ENCODE peak calls at places on chromosome 10, in four cellular contexts. N, A, D and E are unnamed samples.

GRCh38 chr10:101672536-101672935 is 22.4 kb downstream of the FBXW4 start:
- DNase-seq in A (no peak), N (no peak), D (no peak), E (no peak)

GRCh38 chr10:11724938-11725776 is 17.0 kb upstream of the ECHDC3 start:
- DNase-seq in N (no peak), A (peak; percentile 29), D (peak; percentile 59), E (peak; percentile 83)

GRCh38 chr10:34116780-34117179 is 698.3 kb downstream of the PARD3 start:
- DNase-seq in A (no peak), N (no peak), D (no peak), E (no peak)

GRCh38 chr10:68781613-68782574 is 45.4 kb upstream of the STOX1 start:
- DNase-seq in D (no peak), N (no peak), A (no peak), E (no peak)

GRCh38 chr10:107091126-107091525 is 73.4 kb downstream of the SORCS1 start:
- DNase-seq in N (no peak), A (no peak), D (no peak), E (no peak)

GRCh38 chr10:85602306-85602705 is 764.3 kb downstream of the GRID1 start:
- DNase-seq in A (no peak), N (no peak), D (no peak), E (no peak)

GRCh38 chr10:3766046-3766761 is 18.8 kb downstream of the KLF6 start:
- DNase-seq in D (no peak), A (no peak), N (no peak), E (no peak)

GRCh38 chr10:131890276-131891195 is 10.3 kb upstream of the PPP2R2D start:
- DNase-seq in N (no peak), D (no peak), A (no peak), E (no peak)

GRCh38 chr10:129861776-129862530 is 102.1 kb downstream of the EBF3 start:
- DNase-seq in N (no peak), D (no peak), A (no peak), E (no peak)

GRCh38 chr10:87927091-87927490 is 63.7 kb downstream of the PTEN start:
- DNase-seq in D (no peak), N (no peak), A (no peak), E (no peak)

GRCh38 chr10:102602272-102603045 is 41.8 kb upstream of the TRIM8 start:
- DNase-seq in N (no peak), A (no peak), D (no peak), E (no peak)

GRCh38 chr10:6128591-6129383 is 40.0 kb downstream of the RBM17 start:
- DNase-seq in D (no peak), A (no peak), N (no peak), E (no peak)

GRCh38 chr10:33381897-33382578 is 47.6 kb upstream of the NRP1 start:
- DNase-seq in A (no peak), D (no peak), N (no peak), E (no peak)

GRCh38 chr10:62582804-62583208 is 208.6 kb downstream of the ZNF365 start:
- DNase-seq in N (no peak), A (no peak), D (no peak), E (no peak)

GRCh38 chr10:101262147-101262546 is 32.9 kb upstream of the LBX1 start:
- DNase-seq in A (no peak), N (no peak), D (no peak), E (no peak)

GRCh38 chr10:115209133-115209532 is 116.0 kb downstream of the ATRNL1 start:
- DNase-seq in A (no peak), N (no peak), D (no peak), E (peak; percentile 3)

GRCh38 chr10:24849537-24850299 is 102.7 kb downstream of the PRTFDC1 start:
- DNase-seq in D (no peak), A (no peak), N (no peak), E (no peak)

GRCh38 chr10:122461729-122462532 is 578 bp downstream of the HTRA1 start:
- DNase-seq in N (peak; percentile 8), D (peak; percentile 71), A (peak; percentile 31), E (no peak)

GRCh38 chr10:84308481-84309304 is 19.7 kb upstream of the CCSER2 start:
- DNase-seq in N (peak; percentile 41), A (no peak), D (no peak), E (no peak)

GRCh38 chr10:122140941-122141623 is 130.0 kb upstream of the BTBD16 start:
- DNase-seq in D (no peak), N (no peak), A (no peak), E (no peak)

GRCh38 chr10:44089671-44090070 is 295.2 kb downstream of the CXCL12 start:
- DNase-seq in D (no peak), N (no peak), A (no peak), E (no peak)

GRCh38 chr10:74194545-74194944 is 43.5 kb downstream of the ADK start:
- DNase-seq in A (no peak), N (no peak), D (no peak), E (no peak)

GRCh38 chr10:103765981-103766380 is 89.4 kb downstream of the SH3PXD2A start:
- DNase-seq in D (no peak), N (peak; percentile 83), A (no peak), E (no peak)

GRCh38 chr10:96513686-96514551 is at the start of gene TLL2:
- DNase-seq in A (peak; percentile 91), D (peak; percentile 95), N (peak; percentile 79), E (peak; percentile 88)

GRCh38 chr10:102675151-102675886 is 31.0 kb downstream of the TRIM8 start:
- DNase-seq in A (no peak), D (no peak), N (no peak), E (peak; percentile 56)

GRCh38 chr10:550665-551460 is 138.6 kb downstream of the DIP2C start:
- DNase-seq in N (no peak), D (no peak), A (no peak), E (no peak)